ENCODE peak calls at places on chromosomes 2 and 18, in ten cellular contexts. A is LNCaP clone FGC; N is brain microvascular endothelial cell; V is HL-60; Y is upper lobe of right lung; S is CD8-positive, alpha-beta T cell; D is GM12865; E is WERI-Rb-1; G is lower lobe of right lung; H is AG09309. I is an unnamed sample.

GRCh38 chr2:212526059-212526458 is 12.5 kb downstream of the ERBB4 start:
- DNase-seq in A (no peak), N (no peak), V (no peak), Y (no peak), S (no peak), D (no peak), E (no peak), G (no peak), H (no peak), I (no peak)

GRCh38 chr18:8800445-8800844 is 95.1 kb downstream of the MTCL1 start:
- DNase-seq in A (no peak), N (peak), V (no peak), Y (no peak), S (no peak), D (no peak), E (no peak), G (no peak), H (peak), I (peak)

GRCh38 chr18:58755304-58756010 is 84.2 kb downstream of the MALT1 start:
- DNase-seq in A (peak), N (no peak), V (no peak), Y (no peak), S (no peak), D (no peak), E (no peak), G (no peak), H (no peak), I (no peak)

GRCh38 chr2:125167152-125167551 is 1142.1 kb downstream of the CNTNAP5 start:
- DNase-seq in A (no peak), N (no peak), V (no peak), Y (no peak), S (no peak), D (peak), E (no peak), G (no peak), H (peak), I (no peak)

GRCh38 chr2:55585451-55586079 is 31.9 kb downstream of the PPP4R3B start:
- DNase-seq in A (no peak), N (peak), V (no peak), Y (no peak), S (no peak), D (no peak), E (no peak), G (no peak), H (peak), I (peak)

GRCh38 chr2:18545384-18545783 is 15.1 kb downstream of the RDH14 start:
- DNase-seq in A (no peak), N (peak), V (no peak), Y (no peak), S (no peak), D (no peak), E (no peak), G (no peak), H (no peak), I (peak)

GRCh38 chr2:223947711-223948205 is 2.6 kb upstream of the WDFY1 start:
- DNase-seq in A (no peak), N (no peak), V (no peak), Y (no peak), S (no peak), D (no peak), E (peak), G (no peak), H (no peak), I (peak)

GRCh38 chr2:5914831-5915611 is 222.8 kb downstream of the SOX11 start:
- DNase-seq in A (no peak), N (peak), V (no peak), Y (no peak), S (no peak), D (no peak), E (peak), G (no peak), H (no peak), I (peak)

GRCh38 chr18:49751427-49752094 is 61.8 kb downstream of the ACAA2 start:
- DNase-seq in A (no peak), N (no peak), V (no peak), Y (peak), S (peak), D (no peak), E (no peak), G (no peak), H (no peak), I (no peak)

GRCh38 chr18:59143441-59143840 is 3.8 kb downstream of the SEC11C start:
- DNase-seq in A (no peak), N (no peak), V (no peak), Y (no peak), S (no peak), D (peak), E (no peak), G (no peak), H (no peak), I (peak)

GRCh38 chr2:61425605-61426155 is 45.2 kb downstream of the USP34 start:
- DNase-seq in A (no peak), N (no peak), V (no peak), Y (no peak), S (no peak), D (peak), E (no peak), G (no peak), H (no peak), I (no peak)

GRCh38 chr18:2091937-2092336 is 479.4 kb downstream of the METTL4 start:
- DNase-seq in A (no peak), N (no peak), V (no peak), Y (no peak), S (no peak), D (no peak), E (no peak), G (no peak), H (no peak), I (no peak)

GRCh38 chr2:192068966-192069365 is 125.8 kb downstream of the TMEFF2 start:
- DNase-seq in A (no peak), N (no peak), V (no peak), Y (no peak), S (no peak), D (no peak), E (no peak), G (no peak), H (no peak), I (no peak)

GRCh38 chr2:128783896-128784295 is 465.2 kb upstream of the HS6ST1 start:
- DNase-seq in A (no peak), N (no peak), V (no peak), Y (peak), S (peak), D (no peak), E (no peak), G (no peak), H (no peak), I (no peak)

GRCh38 chr18:23528580-23529472 is 25.5 kb downstream of the RMC1 start:
- DNase-seq in A (no peak), N (no peak), V (peak), Y (peak), S (no peak), D (no peak), E (no peak), G (peak), H (peak), I (no peak)

GRCh38 chr18:1018211-1018651 is 113.6 kb downstream of the ADCYAP1 start:
- DNase-seq in A (no peak), N (no peak), V (no peak), Y (no peak), S (no peak), D (no peak), E (no peak), G (no peak), H (no peak), I (peak)

GRCh38 chr2:220227272-220227920 is 600.0 kb downstream of the SLC4A3 start:
- DNase-seq in A (no peak), N (no peak), V (no peak), Y (no peak), S (no peak), D (no peak), E (no peak), G (no peak), H (peak), I (peak)

GRCh38 chr2:2812648-2813047 is 481.6 kb upstream of the MYT1L start:
- DNase-seq in A (no peak), N (no peak), V (no peak), Y (no peak), S (peak), D (no peak), E (no peak), G (no peak), H (no peak), I (no peak)

GRCh38 chr2:28901841-28902240 is 7.4 kb downstream of the WDR43 start:
- DNase-seq in A (no peak), N (no peak), V (no peak), Y (no peak), S (no peak), D (no peak), E (no peak), G (no peak), H (no peak), I (peak)

GRCh38 chr2:10140841-10141610 is 18.5 kb downstream of the RRM2 start:
- DNase-seq in A (no peak), N (no peak), V (no peak), Y (no peak), S (no peak), D (no peak), E (no peak), G (no peak), H (no peak), I (no peak)

GRCh38 chr2:105782646-105783045 is 37.9 kb downstream of the NCK2 start:
- DNase-seq in A (no peak), N (no peak), V (no peak), Y (no peak), S (no peak), D (no peak), E (no peak), G (no peak), H (no peak), I (no peak)

GRCh38 chr18:37565985-37566478 is 434 bp upstream of the CELF4 start:
- DNase-seq in A (no peak), N (peak), V (no peak), Y (peak), S (no peak), D (no peak), E (peak), G (no peak), H (no peak), I (peak)

GRCh38 chr2:100785621-100786296 is 34.2 kb upstream of the NPAS2 start:
- DNase-seq in A (no peak), N (no peak), V (no peak), Y (no peak), S (no peak), D (no peak), E (no peak), G (no peak), H (no peak), I (no peak)

GRCh38 chr18:3810271-3810670 is 360.3 kb downstream of the TGIF1 start:
- DNase-seq in A (no peak), N (no peak), V (no peak), Y (no peak), S (no peak), D (no peak), E (no peak), G (no peak), H (no peak), I (no peak)

GRCh38 chr2:171688129-171688465 is 828 bp downstream of the DYNC1I2 start:
- DNase-seq in A (no peak), N (no peak), V (no peak), Y (no peak), S (no peak), D (no peak), E (no peak), G (no peak), H (no peak), I (peak)

GRCh38 chr2:204881519-204882111 is 336.3 kb downstream of the PARD3B start:
- DNase-seq in A (no peak), N (no peak), V (no peak), Y (no peak), S (no peak), D (no peak), E (no peak), G (no peak), H (no peak), I (no peak)

GRCh38 chr2:234158812-234159211 is 108.3 kb downstream of the SPP2 start:
- DNase-seq in A (no peak), N (no peak), V (no peak), Y (no peak), S (no peak), D (no peak), E (no peak), G (no peak), H (no peak), I (peak)

GRCh38 chr2:40168032-40168431 is 283.9 kb downstream of the SLC8A1 start:
- DNase-seq in A (no peak), N (no peak), V (peak), Y (no peak), S (no peak), D (no peak), E (no peak), G (no peak), H (no peak), I (no peak)

GRCh38 chr2:72755647-72756423 is 70.0 kb downstream of the EXOC6B start:
- DNase-seq in A (no peak), N (no peak), V (no peak), Y (no peak), S (no peak), D (no peak), E (no peak), G (no peak), H (peak), I (no peak)

GRCh38 chr2:24577481-24577880 is 86.4 kb downstream of the NCOA1 start:
- DNase-seq in A (no peak), N (no peak), V (no peak), Y (no peak), S (no peak), D (peak), E (no peak), G (no peak), H (no peak), I (no peak)

GRCh38 chr2:105653313-105653712 is 91.4 kb upstream of the NCK2 start:
- DNase-seq in A (no peak), N (no peak), V (no peak), Y (no peak), S (no peak), D (no peak), E (no peak), G (no peak), H (no peak), I (no peak)

GRCh38 chr2:225429718-225430117 is 30.2 kb downstream of the NYAP2 start:
- DNase-seq in A (peak), N (no peak), V (no peak), Y (no peak), S (no peak), D (no peak), E (no peak), G (no peak), H (no peak), I (peak)

GRCh38 chr2:118291481-118291880 is 203.2 kb downstream of the INSIG2 start:
- DNase-seq in A (no peak), N (no peak), V (no peak), Y (no peak), S (no peak), D (no peak), E (no peak), G (no peak), H (no peak), I (no peak)

GRCh38 chr2:112482309-112483046 is 522 bp downstream of the TTL start:
- DNase-seq in A (no peak), N (peak), V (peak), Y (peak), S (peak), D (peak), E (peak), G (peak), H (no peak), I (peak)

GRCh38 chr2:184197413-184197812 is 400.9 kb upstream of the ZNF804A start:
- DNase-seq in A (no peak), N (no peak), V (no peak), Y (no peak), S (no peak), D (no peak), E (no peak), G (no peak), H (no peak), I (no peak)

GRCh38 chr2:157782057-157782845 is 93.9 kb downstream of the ACVR1 start:
- DNase-seq in A (no peak), N (peak), V (no peak), Y (no peak), S (no peak), D (no peak), E (no peak), G (no peak), H (no peak), I (peak)

GRCh38 chr2:232473467-232473890 is 14.2 kb downstream of the ECEL1 start:
- DNase-seq in A (peak), N (no peak), V (no peak), Y (peak), S (no peak), D (no peak), E (peak), G (peak), H (no peak), I (peak)

GRCh38 chr2:1886405-1886992 is 142.2 kb upstream of the PXDN start:
- DNase-seq in A (peak), N (peak), V (peak), Y (peak), S (no peak), D (peak), E (peak), G (peak), H (no peak), I (peak)

GRCh38 chr2:174014021-174014698 is 49.0 kb upstream of the SP3 start:
- DNase-seq in A (no peak), N (no peak), V (no peak), Y (no peak), S (no peak), D (no peak), E (no peak), G (no peak), H (no peak), I (no peak)

GRCh38 chr2:70767699-70768584 is at the start of gene ADD2:
- DNase-seq in A (no peak), N (no peak), V (no peak), Y (peak), S (peak), D (peak), E (peak), G (peak), H (no peak), I (no peak)
- H3K4me3 ChIP-seq in A (peak), N (peak), V (peak), Y (peak), S (peak), D (no peak), E (peak), G (peak), H (no peak), I (no peak)

DNA sequence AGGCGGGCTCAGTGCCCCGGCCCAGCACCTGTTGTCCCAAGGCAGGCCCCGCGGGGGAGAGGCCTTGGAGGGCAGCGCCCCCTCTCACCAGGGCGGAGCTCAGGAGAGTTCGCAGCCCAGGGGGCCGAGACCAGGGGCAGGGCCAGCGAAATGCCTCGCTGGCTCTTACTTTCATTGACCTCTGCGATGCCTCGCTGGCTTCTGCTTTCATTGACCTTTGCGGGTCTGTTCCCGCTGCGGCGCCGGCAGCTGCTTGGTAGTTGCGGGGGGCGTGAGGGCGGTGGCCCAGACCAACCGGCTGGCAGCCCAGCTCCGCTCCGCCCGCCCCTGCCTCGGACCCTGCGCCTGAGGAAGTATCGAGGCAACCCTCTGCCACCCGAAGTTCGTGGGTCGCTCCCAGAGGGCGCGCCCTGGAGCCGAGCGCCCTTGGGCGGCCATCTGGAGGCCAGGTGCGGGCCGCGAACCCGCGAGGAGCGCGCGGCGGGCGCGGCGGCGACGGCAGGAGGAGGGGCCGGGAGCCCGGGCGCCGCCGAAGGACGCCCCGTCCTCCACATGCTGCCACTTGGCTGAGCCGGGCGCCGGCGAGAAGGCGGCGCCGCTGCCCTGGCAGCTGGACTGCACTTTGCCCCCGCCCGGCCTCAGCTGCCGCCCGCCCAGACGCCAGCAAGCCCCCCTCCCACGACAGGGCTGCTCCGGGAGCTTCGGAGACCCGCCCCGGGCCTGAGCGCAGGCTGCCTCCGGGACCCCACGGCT is 118.0 kb upstream of the MSTN start:
- DNase-seq in A (no peak), N (no peak), V (no peak), Y (peak), S (no peak), D (peak), E (peak), G (peak), H (no peak), I (no peak)
- TF ChIP-seq CTCF in A (no peak), N (peak), V (no peak), Y (peak), S (no peak), D (peak), E (peak), G (peak), H (peak), I (peak)

GRCh38 chr2:202249521-202249850 is 11.1 kb upstream of the SUMO1 start:
- DNase-seq in A (no peak), N (no peak), V (no peak), Y (no peak), S (no peak), D (no peak), E (no peak), G (no peak), H (no peak), I (peak)
- H3K4me3 ChIP-seq in A (no peak), N (no peak), V (no peak), Y (no peak), S (no peak), D (no peak), E (no peak), G (no peak), H (no peak), I (no peak)

GRCh38 chr2:74077636-74078035 is 70.1 kb downstream of the BOLA3 start:
- DNase-seq in A (no peak), N (no peak), V (no peak), Y (no peak), S (no peak), D (no peak), E (no peak), G (no peak), H (no peak), I (peak)
- TF ChIP-seq CTCF in A (no peak), N (no peak), V (no peak), Y (no peak), S (no peak), D (no peak), E (no peak), G (no peak), H (no peak), I (no peak)

GRCh38 chr2:181125364-181125763 is 145.0 kb downstream of the UBE2E3 start:
- DNase-seq in A (no peak), N (no peak), V (no peak), Y (no peak), S (no peak), D (no peak), E (no peak), G (no peak), H (no peak), I (no peak)
- H3K4me3 ChIP-seq in A (no peak), N (no peak), V (no peak), Y (no peak), S (peak), D (no peak), E (no peak), G (no peak), H (no peak), I (no peak)

I was measured in choroid plexus epithelial cell.